ENCODE peak calls at places on chromosomes 16 and 17, in eight cellular contexts. Y, T, J, V, P, G, R and H are unnamed samples.

GRCh38 chr17:4594406-4595349 is 10.3 kb downstream of the SMTNL2 start:
- DNase-seq in P (no peak), Y (no peak), J (no peak), G (no peak), V (peak; percentile 82), R (peak; percentile 75), T (no peak), H (no peak)

GRCh38 chr16:13866073-13866472 is 53.9 kb upstream of the ERCC4 start:
- DNase-seq in R (peak; percentile 79), V (peak; percentile 88), J (peak; percentile 78), T (peak; percentile 62), P (no peak), G (peak; percentile 92), Y (peak; percentile 67), H (peak; percentile 76)

GRCh38 chr17:28727727-28728363 is 743 bp upstream of the NEK8 start:
- DNase-seq in V (peak; percentile 83), Y (peak; percentile 91), R (peak; percentile 73), T (peak; percentile 88), P (peak; percentile 88), G (peak; percentile 59), J (peak; percentile 46), H (peak; percentile 68)

GRCh38 chr17:28326114-28326513 is 7.1 kb downstream of the TMEM97 start:
- DNase-seq in Y (peak; percentile 67), J (no peak), G (no peak), T (no peak), V (no peak), P (no peak), R (no peak), H (peak; percentile 90)

GRCh38 chr16:83835972-83836566 is 28.3 kb downstream of the HSBP1 start:
- DNase-seq in P (no peak), J (no peak), V (peak; percentile 3), T (peak; percentile 83), G (no peak), Y (peak; percentile 71), R (no peak), H (peak; percentile 63)

GRCh38 chr16:4414187-4414909 is 2.0 kb downstream of the CORO7 start:
- DNase-seq in R (no peak), G (no peak), Y (peak; percentile 47), J (no peak), T (peak; percentile 48), V (no peak), P (no peak), H (no peak)

GRCh38 chr16:2160915-2161551 is 5.5 kb downstream of the TRAF7 start:
- DNase-seq in V (no peak), G (no peak), P (no peak), J (peak; percentile 82), R (peak; percentile 89), T (no peak), Y (no peak), H (no peak)

GRCh38 chr17:73645050-73645871 is 1.0 kb upstream of the SDK2 start:
- DNase-seq in G (no peak), R (peak; percentile 67), P (no peak), V (peak; percentile 37), T (peak; percentile 24), Y (peak; percentile 32), J (peak; percentile 61), H (no peak)

GRCh38 chr16:56560447-56560846 is 4.4 kb upstream of the MT4 start:
- DNase-seq in P (no peak), Y (no peak), G (no peak), T (no peak), V (no peak), R (no peak), J (no peak), H (no peak)

GRCh38 chr17:57226793-57227192 is 29.5 kb upstream of the MSI2 start:
- DNase-seq in Y (no peak), J (no peak), P (no peak), R (no peak), G (no peak), T (no peak), V (no peak), H (no peak)

GRCh38 chr17:6668727-6669425 is 17.3 kb downstream of the C17orf100 start:
- DNase-seq in Y (no peak), T (no peak), V (no peak), P (no peak), J (no peak), G (no peak), R (no peak), H (no peak)

GRCh38 chr17:68514809-68515208 is 2.6 kb downstream of the PRKAR1A start:
- DNase-seq in T (peak; percentile 87), J (no peak), G (no peak), R (no peak), V (no peak), P (no peak), Y (peak; percentile 86), H (peak; percentile 54)

GRCh38 chr16:56609463-56609921 is 1.1 kb downstream of the MT2A start:
- DNase-seq in Y (peak; percentile 89), J (peak; percentile 77), R (peak; percentile 69), T (peak; percentile 98), G (peak; percentile 88), V (peak; percentile 76), P (peak; percentile 70), H (peak; percentile 58)

GRCh38 chr16:7211781-7212180 is 120.9 kb upstream of the RBFOX1 start:
- DNase-seq in G (no peak), V (no peak), P (no peak), Y (no peak), T (no peak), J (no peak), R (no peak), H (no peak)

GRCh38 chr16:7206469-7206868 is 126.2 kb upstream of the RBFOX1 start:
- DNase-seq in T (no peak), Y (no peak), J (no peak), V (no peak), R (no peak), P (no peak), G (no peak), H (no peak)

GRCh38 chr16:7209598-7209997 is 123.0 kb upstream of the RBFOX1 start:
- DNase-seq in P (no peak), T (no peak), J (no peak), R (no peak), V (no peak), Y (peak; percentile 18), G (no peak), H (no peak)
- H3K36me3 ChIP-seq in P (no peaks in the 10 kb centered on the region), T (no peaks in the 10 kb centered on the region), J (no peaks in the 10 kb centered on the region), R (no peaks in the 10 kb centered on the region), V (no peaks in the 10 kb centered on the region), Y (no peaks in the 10 kb centered on the region), G (no peaks in the 10 kb centered on the region), H (no peaks in the 10 kb centered on the region)

DNA sequence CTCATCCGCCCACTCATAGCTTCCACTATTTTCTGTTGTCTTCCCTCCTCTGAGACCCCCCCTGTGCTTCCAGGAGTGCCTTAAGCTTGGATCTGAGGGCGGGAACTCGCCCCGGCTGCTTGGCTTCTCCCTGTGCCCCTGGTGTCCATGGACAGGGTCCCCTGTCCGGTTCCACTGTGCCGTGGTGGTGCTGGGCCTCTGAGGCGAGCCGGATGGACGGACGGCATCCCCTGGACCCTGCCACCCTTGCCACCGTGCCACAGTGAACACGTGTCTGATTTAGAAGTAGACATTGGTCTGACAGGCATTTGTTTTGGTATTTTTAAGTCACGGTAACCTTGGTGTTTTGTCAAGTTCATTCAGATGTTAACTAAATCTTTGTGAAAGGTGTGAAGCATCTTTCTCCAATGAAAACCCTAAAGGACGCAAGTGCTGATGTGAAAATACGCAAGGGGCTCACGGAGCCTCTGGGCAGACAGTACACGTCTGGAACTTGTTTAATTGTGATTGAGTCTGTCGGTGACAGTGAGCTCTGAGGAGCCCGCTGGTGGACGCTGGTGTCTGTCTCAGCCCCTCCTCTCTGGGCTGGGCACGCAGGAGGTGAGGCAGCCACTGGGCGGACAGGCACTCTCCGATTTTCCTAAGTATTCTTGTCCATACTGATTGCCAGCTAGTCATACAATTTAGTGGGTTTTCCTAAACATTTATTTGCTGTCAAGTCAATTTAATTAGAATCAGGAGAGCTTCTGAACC is 26.3 kb downstream of the ZNF750 start:
- DNase-seq in R (no peak), P (peak; percentile 22), V (no peak), J (peak; percentile 6), Y (no peak), G (no peak), T (no peak), H (no peak)
- H3K36me3 ChIP-seq in R (no peaks in the 10 kb centered on the region), P (no peaks in the 10 kb centered on the region), V (peaks cover 97% of the 10 kb centered on the region), J (peaks cover 71% of the 10 kb centered on the region), Y (peaks cover 7% of the 10 kb centered on the region), G (no peaks in the 10 kb centered on the region), T (peaks cover 64% of the 10 kb centered on the region), H (peaks cover 4% of the 10 kb centered on the region)

GRCh38 chr16:937723-938122 is 33.1 kb downstream of the LMF1 start:
- DNase-seq in T (no peak), J (peak; percentile 6), V (no peak), Y (no peak), G (no peak), R (no peak), P (no peak), H (no peak)

GRCh38 chr16:942436-943060 is 28.2 kb downstream of the LMF1 start:
- DNase-seq in T (no peak), P (no peak), J (no peak), Y (no peak), V (no peak), G (no peak), R (peak; percentile 3), H (no peak)

GRCh38 chr16:939311-939710 is 31.5 kb downstream of the LMF1 start:
- DNase-seq in R (peak; percentile 30), Y (no peak), G (no peak), T (no peak), J (peak; percentile 11), V (no peak), P (no peak), H (no peak)

GRCh38 chr16:938136-938535 is 32.6 kb downstream of the LMF1 start:
- DNase-seq in J (peak; percentile 5), T (no peak), P (no peak), V (no peak), G (no peak), R (peak; percentile 32), Y (no peak), H (no peak)

DNA sequence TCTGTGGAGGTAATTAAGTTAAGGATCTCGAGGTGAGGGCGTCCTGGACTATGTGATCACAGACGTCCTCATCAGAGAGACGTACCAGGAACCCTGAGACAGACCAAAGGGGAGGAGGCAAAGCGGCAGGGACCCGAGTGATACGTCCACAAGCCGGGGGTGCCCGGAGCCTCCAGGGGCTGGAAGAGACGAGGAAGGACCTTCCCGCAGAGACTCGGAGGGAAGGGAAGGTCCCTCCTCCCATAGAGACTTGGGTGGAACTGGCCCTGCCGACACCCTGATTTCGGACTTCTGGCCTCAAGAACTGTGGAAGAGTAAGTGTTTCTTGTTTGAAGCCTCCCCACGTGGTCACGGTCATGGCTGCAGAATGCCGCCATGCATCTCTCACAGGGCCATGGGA is 30.8 kb downstream of the LMF1 start:
- DNase-seq in Y (no peak), T (no peak), V (no peak), J (peak; percentile 13), G (no peak), R (peak; percentile 35), P (no peak), H (no peak)
- H3K36me3 ChIP-seq in Y (no peaks in the 10 kb centered on the region), T (peaks cover 11% of the 10 kb centered on the region), V (no peaks in the 10 kb centered on the region), J (peaks cover 18% of the 10 kb centered on the region), G (no peaks in the 10 kb centered on the region), R (peaks cover 2% of the 10 kb centered on the region), P (no peaks in the 10 kb centered on the region), H (peaks cover 9% of the 10 kb centered on the region)

DNA sequence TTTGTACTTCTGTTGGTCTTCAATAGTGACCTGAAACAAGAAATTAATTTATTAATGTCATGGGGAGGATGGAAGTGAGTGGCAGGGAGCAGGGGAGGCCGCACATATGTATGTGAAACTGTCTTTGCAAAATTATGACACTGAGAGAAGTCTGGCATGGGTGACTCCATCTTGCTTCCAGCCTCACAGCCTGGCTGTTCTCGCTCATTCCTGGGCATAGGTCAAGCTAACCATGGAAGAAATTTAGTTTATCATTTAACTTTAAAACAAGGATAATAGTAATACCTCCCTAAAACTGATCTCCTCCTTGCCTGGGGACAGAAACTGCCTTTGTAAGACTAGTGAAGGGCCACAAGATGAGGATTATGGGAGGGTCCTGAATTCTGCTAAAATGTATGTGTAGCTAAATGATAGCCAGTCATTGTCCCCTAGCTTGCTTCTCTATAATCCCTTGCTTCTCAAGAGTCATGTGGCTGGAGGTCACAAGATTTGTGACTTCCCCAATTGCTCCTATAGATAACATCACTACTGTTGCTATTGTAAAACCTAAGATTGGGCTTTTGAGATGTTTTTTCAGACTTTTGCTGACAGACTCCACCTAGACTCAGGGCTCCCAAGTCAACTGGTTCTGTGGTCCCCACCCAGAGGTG is 126.0 kb downstream of the HS3ST3A1 start:
- DNase-seq in Y (no peak), V (no peak), J (no peak), T (no peak), R (no peak), G (peak; percentile 26), P (no peak), H (no peak)
- H3K36me3 ChIP-seq in Y (no peaks in the 10 kb centered on the region), V (no peaks in the 10 kb centered on the region), J (no peaks in the 10 kb centered on the region), T (no peaks in the 10 kb centered on the region), R (no peaks in the 10 kb centered on the region), G (no peaks in the 10 kb centered on the region), P (no peaks in the 10 kb centered on the region), H (no peaks in the 10 kb centered on the region)